ENCODE peak calls at places on chromosomes 6 and 20, in nine cellular contexts. One of them, this sample, is unnamed.

GRCh38 chr6:138682722-138683521 is 90.6 kb upstream of the CCDC28A start:
- DNase-seq in HCT116: no peak
- DNase-seq in stomach: no peak
- DNase-seq in upper lobe of left lung: no peak
- DNase-seq in breast epithelium: no peak
- DNase-seq in SK-N-MC: no peak
- DNase-seq in K562: peak
- DNase-seq in GM23338: no peak
- DNase-seq in transverse colon: no peak
- DNase-seq in this sample: no peak

GRCh38 chr20:50744143-50744792 is 12.9 kb downstream of the PARD6B start:
- DNase-seq in HCT116: peak
- DNase-seq in stomach: peak
- DNase-seq in upper lobe of left lung: peak
- DNase-seq in breast epithelium: peak
- DNase-seq in SK-N-MC: peak
- DNase-seq in K562: peak
- DNase-seq in GM23338: peak
- DNase-seq in transverse colon: peak
- DNase-seq in this sample: peak

GRCh38 chr6:151065027-151065815 is 174.5 kb upstream of the AKAP12 start:
- DNase-seq in HCT116: no peak
- DNase-seq in stomach: no peak
- DNase-seq in upper lobe of left lung: no peak
- DNase-seq in breast epithelium: no peak
- DNase-seq in SK-N-MC: no peak
- DNase-seq in K562: no peak
- DNase-seq in GM23338: no peak
- DNase-seq in transverse colon: no peak
- DNase-seq in this sample: no peak

GRCh38 chr6:44569931-44570385 is 182.5 kb downstream of the CDC5L start:
- DNase-seq in HCT116: no peak
- DNase-seq in stomach: no peak
- DNase-seq in upper lobe of left lung: peak
- DNase-seq in breast epithelium: peak
- DNase-seq in SK-N-MC: no peak
- DNase-seq in K562: no peak
- DNase-seq in GM23338: no peak
- DNase-seq in transverse colon: peak
- DNase-seq in this sample: no peak

GRCh38 chr6:167956491-167956890 is 41.0 kb upstream of the KIF25 start:
- DNase-seq in HCT116: no peak
- DNase-seq in stomach: no peak
- DNase-seq in upper lobe of left lung: no peak
- DNase-seq in breast epithelium: no peak
- DNase-seq in SK-N-MC: no peak
- DNase-seq in K562: no peak
- DNase-seq in GM23338: no peak
- DNase-seq in transverse colon: no peak
- DNase-seq in this sample: no peak

GRCh38 chr6:28357036-28357435 is 7.3 kb downstream of the ZKSCAN3 start:
- DNase-seq in HCT116: no peak
- DNase-seq in stomach: no peak
- DNase-seq in upper lobe of left lung: no peak
- DNase-seq in breast epithelium: no peak
- DNase-seq in SK-N-MC: no peak
- DNase-seq in K562: no peak
- DNase-seq in GM23338: peak
- DNase-seq in transverse colon: no peak
- DNase-seq in this sample: peak

GRCh38 chr6:82862543-82862942 is 203.1 kb downstream of the UBE3D start:
- DNase-seq in HCT116: peak
- DNase-seq in stomach: no peak
- DNase-seq in upper lobe of left lung: no peak
- DNase-seq in breast epithelium: no peak
- DNase-seq in SK-N-MC: no peak
- DNase-seq in K562: no peak
- DNase-seq in GM23338: no peak
- DNase-seq in transverse colon: no peak
- DNase-seq in this sample: peak

GRCh38 chr6:151765444-151765886 is 42.0 kb upstream of the ESR1 start:
- DNase-seq in HCT116: peak
- DNase-seq in stomach: no peak
- DNase-seq in upper lobe of left lung: no peak
- DNase-seq in breast epithelium: peak
- DNase-seq in SK-N-MC: peak
- DNase-seq in K562: peak
- DNase-seq in GM23338: peak
- DNase-seq in transverse colon: peak
- DNase-seq in this sample: peak

GRCh38 chr6:136438445-136438844 is 111.8 kb downstream of the MAP7 start:
- DNase-seq in HCT116: no peak
- DNase-seq in stomach: no peak
- DNase-seq in upper lobe of left lung: no peak
- DNase-seq in breast epithelium: no peak
- DNase-seq in SK-N-MC: no peak
- DNase-seq in K562: no peak
- DNase-seq in GM23338: no peak
- DNase-seq in transverse colon: no peak
- DNase-seq in this sample: no peak

GRCh38 chr6:34573567-34574183 is 17.5 kb upstream of the SPDEF start:
- DNase-seq in HCT116: no peak
- DNase-seq in stomach: no peak
- DNase-seq in upper lobe of left lung: no peak
- DNase-seq in breast epithelium: no peak
- DNase-seq in SK-N-MC: no peak
- DNase-seq in K562: no peak
- DNase-seq in GM23338: no peak
- DNase-seq in transverse colon: peak
- DNase-seq in this sample: no peak

GRCh38 chr6:5095236-5095635 is 10.1 kb downstream of the PPP1R3G start:
- DNase-seq in HCT116: no peak
- DNase-seq in stomach: no peak
- DNase-seq in upper lobe of left lung: no peak
- DNase-seq in breast epithelium: no peak
- DNase-seq in SK-N-MC: no peak
- DNase-seq in K562: no peak
- DNase-seq in GM23338: no peak
- DNase-seq in transverse colon: no peak
- DNase-seq in this sample: no peak

GRCh38 chr20:42530855-42531674 is 658.6 kb downstream of the PTPRT start:
- DNase-seq in HCT116: no peak
- DNase-seq in stomach: no peak
- DNase-seq in upper lobe of left lung: no peak
- DNase-seq in breast epithelium: no peak
- DNase-seq in SK-N-MC: peak
- DNase-seq in K562: peak
- DNase-seq in GM23338: peak
- DNase-seq in transverse colon: no peak
- DNase-seq in this sample: no peak

GRCh38 chr20:52105045-52105572 is 86.5 kb downstream of the ZFP64 start:
- DNase-seq in HCT116: no peak
- DNase-seq in stomach: no peak
- DNase-seq in upper lobe of left lung: no peak
- DNase-seq in breast epithelium: no peak
- DNase-seq in SK-N-MC: no peak
- DNase-seq in K562: no peak
- DNase-seq in GM23338: peak
- DNase-seq in transverse colon: no peak
- DNase-seq in this sample: peak

GRCh38 chr6:26059901-26060300 is 27.3 kb upstream of the HFE start:
- DNase-seq in HCT116: no peak
- DNase-seq in stomach: no peak
- DNase-seq in upper lobe of left lung: no peak
- DNase-seq in breast epithelium: no peak
- DNase-seq in SK-N-MC: no peak
- DNase-seq in K562: no peak
- DNase-seq in GM23338: no peak
- DNase-seq in transverse colon: no peak
- DNase-seq in this sample: no peak

GRCh38 chr6:143079325-143079640 is 18.6 kb downstream of the AIG1 start:
- DNase-seq in HCT116: no peak
- DNase-seq in stomach: no peak
- DNase-seq in upper lobe of left lung: no peak
- DNase-seq in breast epithelium: no peak
- DNase-seq in SK-N-MC: no peak
- DNase-seq in K562: no peak
- DNase-seq in GM23338: no peak
- DNase-seq in transverse colon: no peak
- DNase-seq in this sample: no peak

DNA sequence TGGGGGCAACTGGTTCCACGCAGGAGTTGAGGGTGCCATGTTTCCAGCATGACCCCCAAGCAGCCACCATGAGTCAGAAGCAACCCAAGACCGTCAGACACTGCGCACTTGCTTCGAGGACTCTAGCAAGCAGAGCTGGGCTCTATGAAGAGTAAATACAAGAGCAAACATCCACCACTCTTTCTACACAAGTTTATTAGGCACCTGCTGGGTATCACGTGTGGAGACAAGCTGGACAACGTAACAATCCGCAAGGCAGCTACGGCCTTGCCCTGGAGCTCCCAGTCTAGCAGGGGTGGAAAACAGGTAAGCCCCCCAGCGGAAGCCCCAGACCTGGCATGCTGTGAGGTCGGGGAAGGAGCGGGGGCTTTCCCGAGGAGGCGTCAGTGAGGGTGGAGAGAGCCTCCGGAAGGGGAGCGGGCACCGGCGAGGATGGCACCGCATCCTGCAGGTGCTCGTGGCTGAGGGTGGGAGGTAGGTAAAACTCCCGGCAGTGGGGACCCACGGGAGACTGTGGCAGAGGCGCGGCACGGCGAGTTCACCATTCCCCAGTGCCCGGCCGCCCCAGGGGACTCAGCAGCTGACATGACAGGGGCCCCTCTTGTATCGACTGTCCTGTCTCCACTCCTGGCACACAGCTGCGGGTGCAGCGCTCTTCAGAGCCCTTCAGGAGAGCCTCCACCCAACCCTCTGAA is 33.6 kb downstream of the GNAS-AS1 start:
- DNase-seq in HCT116: no peak
- DNase-seq in stomach: no peak
- DNase-seq in upper lobe of left lung: no peak
- DNase-seq in breast epithelium: no peak
- DNase-seq in SK-N-MC: no peak
- DNase-seq in K562: no peak
- DNase-seq in GM23338: no peak
- DNase-seq in transverse colon: no peak
- DNase-seq in this sample: no peak
- TF ChIP-seq POLR2AphosphoS5 in HCT116: no peak
- TF ChIP-seq POLR2AphosphoS5 in stomach: no peak
- TF ChIP-seq POLR2AphosphoS5 in upper lobe of left lung: no peak
- TF ChIP-seq POLR2AphosphoS5 in breast epithelium: no peak
- TF ChIP-seq POLR2AphosphoS5 in SK-N-MC: no peak
- TF ChIP-seq POLR2AphosphoS5 in K562: no peak
- TF ChIP-seq POLR2AphosphoS5 in GM23338: no peak
- TF ChIP-seq POLR2AphosphoS5 in transverse colon: no peak
- TF ChIP-seq POLR2AphosphoS5 in this sample: no peak

DNA sequence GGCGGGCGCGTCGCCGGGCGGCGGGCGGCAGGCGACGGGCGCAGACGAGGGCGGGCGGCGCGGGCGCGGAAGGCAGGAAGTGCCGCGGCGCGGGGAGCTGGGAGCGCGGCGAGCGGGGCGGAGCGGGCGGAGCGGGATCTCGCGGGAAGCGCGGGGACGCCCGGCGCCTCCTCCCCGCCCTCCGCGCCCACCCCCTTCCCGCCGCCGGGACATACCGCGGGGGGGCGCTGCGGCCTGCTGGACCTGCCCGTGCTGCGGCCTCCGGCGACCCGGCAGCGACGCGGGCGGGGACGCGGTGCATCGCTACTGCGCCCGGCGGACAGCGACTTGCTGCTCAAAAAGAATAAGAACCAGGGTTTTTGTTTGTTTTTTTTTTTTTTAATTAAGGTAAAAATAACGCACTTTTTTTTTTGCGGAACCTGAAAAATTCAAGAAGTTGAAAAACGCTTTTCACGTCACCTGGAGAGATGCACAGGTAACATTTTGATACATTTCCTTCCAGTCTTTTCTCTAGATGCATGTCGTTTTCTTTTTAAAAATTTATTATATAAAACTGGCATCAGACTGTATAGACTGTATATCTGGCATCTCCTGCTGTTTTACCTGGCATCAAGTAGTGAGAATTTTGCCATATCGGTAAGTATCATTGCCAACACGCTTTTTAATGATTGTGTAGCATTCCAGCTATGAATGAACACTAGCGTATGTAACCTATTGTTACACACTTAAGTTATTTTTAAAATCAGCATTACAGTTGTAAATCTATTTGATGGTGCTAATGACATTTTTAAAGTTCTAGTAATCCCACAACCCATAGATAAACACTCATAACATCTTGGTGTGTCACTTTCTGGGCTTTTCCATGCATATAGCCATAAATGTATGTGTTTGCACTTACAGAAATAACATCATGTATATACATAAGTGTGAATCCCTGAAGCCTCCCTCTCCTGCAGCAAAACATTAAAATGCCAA is at the start of gene CENPB:
- DNase-seq in HCT116: peak
- DNase-seq in stomach: peak
- DNase-seq in upper lobe of left lung: peak
- DNase-seq in breast epithelium: peak
- DNase-seq in SK-N-MC: no peak
- DNase-seq in K562: peak
- DNase-seq in GM23338: peak
- DNase-seq in transverse colon: peak
- DNase-seq in this sample: peak
- TF ChIP-seq POLR2AphosphoS5 in HCT116: peak
- TF ChIP-seq POLR2AphosphoS5 in stomach: peak
- TF ChIP-seq POLR2AphosphoS5 in upper lobe of left lung: no peak
- TF ChIP-seq POLR2AphosphoS5 in breast epithelium: peak
- TF ChIP-seq POLR2AphosphoS5 in SK-N-MC: no peak
- TF ChIP-seq POLR2AphosphoS5 in K562: no peak
- TF ChIP-seq POLR2AphosphoS5 in GM23338: peak
- TF ChIP-seq POLR2AphosphoS5 in transverse colon: peak
- TF ChIP-seq POLR2AphosphoS5 in this sample: peak

GRCh38 chr6:118334634-118335033 is 213.5 kb upstream of the PLN start:
- DNase-seq in HCT116: no peak
- DNase-seq in stomach: no peak
- DNase-seq in upper lobe of left lung: no peak
- DNase-seq in breast epithelium: no peak
- DNase-seq in SK-N-MC: no peak
- DNase-seq in K562: no peak
- DNase-seq in GM23338: no peak
- DNase-seq in transverse colon: no peak
- DNase-seq in this sample: no peak

GRCh38 chr6:118333772-118334171 is 214.3 kb upstream of the PLN start:
- DNase-seq in HCT116: no peak
- DNase-seq in stomach: no peak
- DNase-seq in upper lobe of left lung: no peak
- DNase-seq in breast epithelium: no peak
- DNase-seq in SK-N-MC: no peak
- DNase-seq in K562: no peak
- DNase-seq in GM23338: no peak
- DNase-seq in transverse colon: no peak
- DNase-seq in this sample: no peak

GRCh38 chr6:118335325-118335724 is 212.8 kb upstream of the PLN start:
- DNase-seq in HCT116: no peak
- DNase-seq in stomach: no peak
- DNase-seq in upper lobe of left lung: no peak
- DNase-seq in breast epithelium: no peak
- DNase-seq in SK-N-MC: no peak
- DNase-seq in K562: no peak
- DNase-seq in GM23338: no peak
- DNase-seq in transverse colon: no peak
- DNase-seq in this sample: no peak
- TF ChIP-seq POLR2AphosphoS5 in HCT116: no peak
- TF ChIP-seq POLR2AphosphoS5 in stomach: no peak
- TF ChIP-seq POLR2AphosphoS5 in upper lobe of left lung: no peak
- TF ChIP-seq POLR2AphosphoS5 in breast epithelium: no peak
- TF ChIP-seq POLR2AphosphoS5 in SK-N-MC: no peak
- TF ChIP-seq POLR2AphosphoS5 in K562: no peak
- TF ChIP-seq POLR2AphosphoS5 in GM23338: no peak
- TF ChIP-seq POLR2AphosphoS5 in transverse colon: no peak
- TF ChIP-seq POLR2AphosphoS5 in this sample: no peak

GRCh38 chr6:3230275-3231212 is 3.1 kb upstream of the TUBB2B start:
- DNase-seq in HCT116: no peak
- DNase-seq in stomach: no peak
- DNase-seq in upper lobe of left lung: no peak
- DNase-seq in breast epithelium: no peak
- DNase-seq in SK-N-MC: no peak
- DNase-seq in K562: no peak
- DNase-seq in GM23338: peak
- DNase-seq in transverse colon: no peak
- DNase-seq in this sample: peak
- TF ChIP-seq POLR2AphosphoS5 in HCT116: no peak
- TF ChIP-seq POLR2AphosphoS5 in stomach: no peak
- TF ChIP-seq POLR2AphosphoS5 in upper lobe of left lung: no peak
- TF ChIP-seq POLR2AphosphoS5 in breast epithelium: no peak
- TF ChIP-seq POLR2AphosphoS5 in SK-N-MC: no peak
- TF ChIP-seq POLR2AphosphoS5 in K562: no peak
- TF ChIP-seq POLR2AphosphoS5 in GM23338: peak
- TF ChIP-seq POLR2AphosphoS5 in transverse colon: no peak
- TF ChIP-seq POLR2AphosphoS5 in this sample: no peak